ENCODE peak calls at places on chromosomes 6 and 20, in seven cellular contexts. One of them, this sample, is unnamed.

GRCh38 chr6:107020239-107020638 is 7.8 kb upstream of the MTRES1 start:
- DNase-seq in iris pigment epithelial cell: no peak
- DNase-seq in T-helper 2 cell: no peak
- DNase-seq in kidney epithelial cell: no peak
- DNase-seq in G401: no peak
- DNase-seq in fibroblast of the aortic adventitia: no peak
- DNase-seq in left cardiac atrium: no peak
- DNase-seq in this sample: no peak

GRCh38 chr20:57950764-57951163 is 240.9 kb upstream of the PMEPA1 start:
- DNase-seq in left cardiac atrium: no peak
- DNase-seq in fibroblast of the aortic adventitia: no peak
- DNase-seq in kidney epithelial cell: no peak
- DNase-seq in T-helper 2 cell: no peak
- DNase-seq in iris pigment epithelial cell: no peak
- DNase-seq in G401: no peak
- DNase-seq in this sample: no peak

GRCh38 chr20:62918830-62919229 is 7.5 kb downstream of the DIDO1 start:
- DNase-seq in kidney epithelial cell: no peak
- DNase-seq in fibroblast of the aortic adventitia: no peak
- DNase-seq in left cardiac atrium: peak
- DNase-seq in T-helper 2 cell: no peak
- DNase-seq in iris pigment epithelial cell: no peak
- DNase-seq in G401: no peak
- DNase-seq in this sample: no peak

GRCh38 chr6:30769088-30769852 is 24.9 kb upstream of the IER3 start:
- DNase-seq in iris pigment epithelial cell: peak
- DNase-seq in fibroblast of the aortic adventitia: peak
- DNase-seq in T-helper 2 cell: no peak
- DNase-seq in G401: no peak
- DNase-seq in left cardiac atrium: peak
- DNase-seq in kidney epithelial cell: peak
- DNase-seq in this sample: peak

GRCh38 chr20:35539756-35540212 is 2.1 kb upstream of the ERGIC3 start:
- DNase-seq in fibroblast of the aortic adventitia: no peak
- DNase-seq in T-helper 2 cell: no peak
- DNase-seq in kidney epithelial cell: no peak
- DNase-seq in G401: no peak
- DNase-seq in iris pigment epithelial cell: peak
- DNase-seq in left cardiac atrium: no peak
- DNase-seq in this sample: peak

GRCh38 chr6:41426438-41426851 is 91.0 kb downstream of the NCR2 start:
- DNase-seq in G401: no peak
- DNase-seq in iris pigment epithelial cell: no peak
- DNase-seq in fibroblast of the aortic adventitia: no peak
- DNase-seq in left cardiac atrium: no peak
- DNase-seq in T-helper 2 cell: no peak
- DNase-seq in kidney epithelial cell: no peak
- DNase-seq in this sample: no peak

GRCh38 chr6:53827485-53827884 is 32.7 kb downstream of the LRRC1 start:
- DNase-seq in iris pigment epithelial cell: no peak
- DNase-seq in kidney epithelial cell: no peak
- DNase-seq in G401: no peak
- DNase-seq in T-helper 2 cell: no peak
- DNase-seq in left cardiac atrium: no peak
- DNase-seq in fibroblast of the aortic adventitia: no peak
- DNase-seq in this sample: no peak

GRCh38 chr20:62771396-62772102 is 24.7 kb upstream of the MRGBP start:
- DNase-seq in iris pigment epithelial cell: no peak
- DNase-seq in G401: no peak
- DNase-seq in fibroblast of the aortic adventitia: no peak
- DNase-seq in left cardiac atrium: peak
- DNase-seq in kidney epithelial cell: no peak
- DNase-seq in T-helper 2 cell: no peak
- DNase-seq in this sample: no peak

This sample was measured in fibroblast of pulmonary artery.